ENCODE peak calls at places on chromosomes 1 and 21, in eight cellular contexts. One of them, this sample, is unnamed.

GRCh38 chr21:41614456-41615010 is 106.6 kb upstream of the TMPRSS2 start:
- DNase-seq in CD8-positive, alpha-beta T cell: no peak
- DNase-seq in Panc1: no peak
- DNase-seq in GM23338: no peak
- DNase-seq in sigmoid colon: no peak
- DNase-seq in IMR-90: no peak
- DNase-seq in body of pancreas: no peak
- DNase-seq in tibial artery: no peak
- DNase-seq in this sample: peak; percentile 27

GRCh38 chr1:37481289-37482003 is 7.1 kb downstream of the ZC3H12A start:
- DNase-seq in CD8-positive, alpha-beta T cell: no peak
- DNase-seq in Panc1: no peak
- DNase-seq in GM23338: no peak
- DNase-seq in sigmoid colon: no peak
- DNase-seq in IMR-90: no peak
- DNase-seq in body of pancreas: no peak
- DNase-seq in tibial artery: no peak
- DNase-seq in this sample: no peak

GRCh38 chr21:36320421-36321324 is 676 bp downstream of the MORC3 start:
- DNase-seq in CD8-positive, alpha-beta T cell: no peak
- DNase-seq in Panc1: no peak
- DNase-seq in GM23338: peak; percentile 74
- DNase-seq in sigmoid colon: peak; percentile 82
- DNase-seq in IMR-90: peak; percentile 73
- DNase-seq in body of pancreas: peak; percentile 66
- DNase-seq in tibial artery: peak; percentile 86
- DNase-seq in this sample: peak; percentile 73

GRCh38 chr1:235424092-235424491 is 56.9 kb downstream of the TBCE start:
- DNase-seq in CD8-positive, alpha-beta T cell: no peak
- DNase-seq in Panc1: no peak
- DNase-seq in GM23338: no peak
- DNase-seq in sigmoid colon: no peak
- DNase-seq in IMR-90: no peak
- DNase-seq in body of pancreas: no peak
- DNase-seq in tibial artery: no peak
- DNase-seq in this sample: no peak

GRCh38 chr1:160101717-160102522 is 3.5 kb upstream of the IGSF8 start:
- DNase-seq in CD8-positive, alpha-beta T cell: no peak
- DNase-seq in Panc1: no peak
- DNase-seq in GM23338: no peak
- DNase-seq in sigmoid colon: no peak
- DNase-seq in IMR-90: peak; percentile 33
- DNase-seq in body of pancreas: no peak
- DNase-seq in tibial artery: no peak
- DNase-seq in this sample: no peak

GRCh38 chr1:153611024-153611352 is 1.9 kb downstream of the S100A16 start:
- DNase-seq in CD8-positive, alpha-beta T cell: no peak
- DNase-seq in Panc1: no peak
- DNase-seq in GM23338: no peak
- DNase-seq in sigmoid colon: no peak
- DNase-seq in IMR-90: no peak
- DNase-seq in body of pancreas: no peak
- DNase-seq in tibial artery: no peak
- DNase-seq in this sample: peak; percentile 72

GRCh38 chr1:115714572-115715141 is 53.9 kb downstream of the CASQ2 start:
- DNase-seq in CD8-positive, alpha-beta T cell: no peak
- DNase-seq in Panc1: no peak
- DNase-seq in GM23338: peak; percentile 45
- DNase-seq in sigmoid colon: no peak
- DNase-seq in IMR-90: no peak
- DNase-seq in body of pancreas: peak; percentile 72
- DNase-seq in tibial artery: no peak
- DNase-seq in this sample: no peak

GRCh38 chr1:205588691-205589445 is 42.9 kb downstream of the ELK4 start:
- DNase-seq in CD8-positive, alpha-beta T cell: no peak
- DNase-seq in Panc1: no peak
- DNase-seq in GM23338: peak; percentile 79
- DNase-seq in sigmoid colon: peak; percentile 61
- DNase-seq in IMR-90: peak; percentile 74
- DNase-seq in body of pancreas: peak; percentile 41
- DNase-seq in tibial artery: peak; percentile 56
- DNase-seq in this sample: peak; percentile 70

GRCh38 chr1:40076895-40077312 is 20.1 kb downstream of the PPT1 start:
- DNase-seq in CD8-positive, alpha-beta T cell: no peak
- DNase-seq in Panc1: no peak
- DNase-seq in GM23338: no peak
- DNase-seq in sigmoid colon: no peak
- DNase-seq in IMR-90: peak; percentile 90
- DNase-seq in body of pancreas: no peak
- DNase-seq in tibial artery: no peak
- DNase-seq in this sample: peak; percentile 82

GRCh38 chr1:217425528-217425927 is 205.4 kb downstream of the GPATCH2 start:
- DNase-seq in CD8-positive, alpha-beta T cell: no peak
- DNase-seq in Panc1: no peak
- DNase-seq in GM23338: no peak
- DNase-seq in sigmoid colon: no peak
- DNase-seq in IMR-90: no peak
- DNase-seq in body of pancreas: peak; percentile 5
- DNase-seq in tibial artery: no peak
- DNase-seq in this sample: peak; percentile 19

GRCh38 chr1:98556521-98557158 is 104.9 kb upstream of the SNX7 start:
- DNase-seq in CD8-positive, alpha-beta T cell: no peak
- DNase-seq in Panc1: peak; percentile 2
- DNase-seq in GM23338: peak; percentile 64
- DNase-seq in sigmoid colon: no peak
- DNase-seq in IMR-90: peak; percentile 22
- DNase-seq in body of pancreas: no peak
- DNase-seq in tibial artery: no peak
- DNase-seq in this sample: peak; percentile 13

GRCh38 chr1:3981261-3981660 is 81.2 kb upstream of the C1orf174 start:
- DNase-seq in CD8-positive, alpha-beta T cell: no peak
- DNase-seq in Panc1: no peak
- DNase-seq in GM23338: no peak
- DNase-seq in sigmoid colon: no peak
- DNase-seq in IMR-90: no peak
- DNase-seq in body of pancreas: no peak
- DNase-seq in tibial artery: no peak
- DNase-seq in this sample: no peak

GRCh38 chr1:2204384-2205190 is 10.0 kb upstream of the FAAP20 start:
- DNase-seq in CD8-positive, alpha-beta T cell: no peak
- DNase-seq in Panc1: no peak
- DNase-seq in GM23338: peak; percentile 92
- DNase-seq in sigmoid colon: peak; percentile 94
- DNase-seq in IMR-90: peak; percentile 33
- DNase-seq in body of pancreas: peak; percentile 60
- DNase-seq in tibial artery: peak; percentile 95
- DNase-seq in this sample: peak; percentile 68

GRCh38 chr1:68963353-68963752 is 466.5 kb upstream of the DEPDC1 start:
- DNase-seq in CD8-positive, alpha-beta T cell: no peak
- DNase-seq in Panc1: no peak
- DNase-seq in GM23338: no peak
- DNase-seq in sigmoid colon: no peak
- DNase-seq in IMR-90: no peak
- DNase-seq in body of pancreas: no peak
- DNase-seq in tibial artery: no peak
- DNase-seq in this sample: no peak

GRCh38 chr1:174131032-174131638 is 28.2 kb upstream of the RABGAP1L start:
- DNase-seq in CD8-positive, alpha-beta T cell: no peak
- DNase-seq in Panc1: no peak
- DNase-seq in GM23338: no peak
- DNase-seq in sigmoid colon: no peak
- DNase-seq in IMR-90: no peak
- DNase-seq in body of pancreas: no peak
- DNase-seq in tibial artery: no peak
- DNase-seq in this sample: no peak

GRCh38 chr1:209850342-209850979 is 22.7 kb downstream of the UTP25 start:
- DNase-seq in CD8-positive, alpha-beta T cell: no peak
- DNase-seq in Panc1: no peak
- DNase-seq in GM23338: peak; percentile 78
- DNase-seq in sigmoid colon: no peak
- DNase-seq in IMR-90: peak; percentile 45
- DNase-seq in body of pancreas: peak; percentile 22
- DNase-seq in tibial artery: no peak
- DNase-seq in this sample: peak; percentile 55

GRCh38 chr1:214551436-214552173 is at the start of gene PTPN14:
- DNase-seq in CD8-positive, alpha-beta T cell: no peak
- DNase-seq in Panc1: no peak
- DNase-seq in GM23338: peak; percentile 97
- DNase-seq in sigmoid colon: peak; percentile 95
- DNase-seq in IMR-90: peak; percentile 96
- DNase-seq in body of pancreas: peak; percentile 92
- DNase-seq in tibial artery: peak; percentile 93
- DNase-seq in this sample: peak; percentile 96
- TF ChIP-seq CTCF in CD8-positive, alpha-beta T cell: no peak
- TF ChIP-seq CTCF in Panc1: peak; percentile 67
- TF ChIP-seq CTCF in GM23338: peak; percentile 20
- TF ChIP-seq CTCF in sigmoid colon: peak; percentile 16
- TF ChIP-seq CTCF in IMR-90: peak; percentile 59
- TF ChIP-seq CTCF in body of pancreas: peak; percentile 65
- TF ChIP-seq CTCF in tibial artery: peak; percentile 30
- TF ChIP-seq CTCF in this sample: peak; percentile 50

GRCh38 chr21:32322676-32323075 is 24.0 kb downstream of the MRAP start:
- DNase-seq in CD8-positive, alpha-beta T cell: no peak
- DNase-seq in Panc1: no peak
- DNase-seq in GM23338: no peak
- DNase-seq in sigmoid colon: no peak
- DNase-seq in IMR-90: no peak
- DNase-seq in body of pancreas: no peak
- DNase-seq in tibial artery: no peak
- DNase-seq in this sample: no peak
- H3K36me3 ChIP-seq in CD8-positive, alpha-beta T cell: peaks cover 59% of the 10 kb centered on the region
- H3K36me3 ChIP-seq in Panc1: peaks cover 9% of the 10 kb centered on the region
- H3K36me3 ChIP-seq in GM23338: peaks cover 77% of the 10 kb centered on the region
- H3K36me3 ChIP-seq in sigmoid colon: peaks cover 85% of the 10 kb centered on the region
- H3K36me3 ChIP-seq in IMR-90: peaks cover 66% of the 10 kb centered on the region
- H3K36me3 ChIP-seq in body of pancreas: peaks cover 60% of the 10 kb centered on the region
- H3K36me3 ChIP-seq in tibial artery: peaks cover 91% of the 10 kb centered on the region
- H3K36me3 ChIP-seq in this sample: peaks cover 27% of the 10 kb centered on the region

GRCh38 chr1:147768582-147768981 is 8.2 kb upstream of the GJA5 start:
- DNase-seq in CD8-positive, alpha-beta T cell: no peak
- DNase-seq in Panc1: no peak
- DNase-seq in GM23338: no peak
- DNase-seq in sigmoid colon: no peak
- DNase-seq in IMR-90: no peak
- DNase-seq in body of pancreas: no peak
- DNase-seq in tibial artery: no peak
- DNase-seq in this sample: no peak
- TF ChIP-seq CTCF in CD8-positive, alpha-beta T cell: no peak
- TF ChIP-seq CTCF in Panc1: no peak
- TF ChIP-seq CTCF in GM23338: no peak
- TF ChIP-seq CTCF in sigmoid colon: no peak
- TF ChIP-seq CTCF in IMR-90: no peak
- TF ChIP-seq CTCF in body of pancreas: no peak
- TF ChIP-seq CTCF in tibial artery: no peak
- TF ChIP-seq CTCF in this sample: no peak

DNA sequence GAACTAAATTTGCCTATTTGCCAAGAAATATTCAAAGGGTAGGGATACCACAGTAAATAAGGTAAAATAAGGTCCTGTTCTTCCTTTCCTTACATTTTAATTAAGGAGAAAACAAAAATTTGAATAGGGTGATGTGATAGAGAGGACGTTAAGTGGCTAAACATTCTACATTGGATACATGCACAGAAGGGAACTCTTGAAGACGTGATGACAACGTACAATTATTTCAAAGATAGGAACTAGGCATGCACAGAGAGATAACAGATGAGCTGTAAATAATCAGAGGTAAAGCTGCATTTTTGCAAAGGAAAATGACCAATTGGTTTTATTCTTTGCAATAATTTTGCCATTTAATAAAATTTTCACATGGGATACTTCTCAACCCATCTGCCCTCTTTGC is 69.7 kb downstream of the TRIM33 start:
- DNase-seq in CD8-positive, alpha-beta T cell: no peak
- DNase-seq in Panc1: no peak
- DNase-seq in GM23338: no peak
- DNase-seq in sigmoid colon: no peak
- DNase-seq in IMR-90: no peak
- DNase-seq in body of pancreas: no peak
- DNase-seq in tibial artery: no peak
- DNase-seq in this sample: no peak
- H3K36me3 ChIP-seq in CD8-positive, alpha-beta T cell: no peaks in the 10 kb centered on the region
- H3K36me3 ChIP-seq in Panc1: peaks cover 2% of the 10 kb centered on the region
- H3K36me3 ChIP-seq in GM23338: no peaks in the 10 kb centered on the region
- H3K36me3 ChIP-seq in sigmoid colon: peaks cover 22% of the 10 kb centered on the region
- H3K36me3 ChIP-seq in IMR-90: peaks cover 8% of the 10 kb centered on the region
- H3K36me3 ChIP-seq in body of pancreas: peaks cover 6% of the 10 kb centered on the region
- H3K36me3 ChIP-seq in tibial artery: peaks cover 6% of the 10 kb centered on the region
- H3K36me3 ChIP-seq in this sample: no peaks in the 10 kb centered on the region

GRCh38 chr1:26541816-26542711 is 12.5 kb downstream of the RPS6KA1 start:
- DNase-seq in CD8-positive, alpha-beta T cell: peak; percentile 85
- DNase-seq in Panc1: no peak
- DNase-seq in GM23338: peak; percentile 91
- DNase-seq in sigmoid colon: peak; percentile 88
- DNase-seq in IMR-90: peak; percentile 78
- DNase-seq in body of pancreas: peak; percentile 90
- DNase-seq in tibial artery: peak; percentile 89
- DNase-seq in this sample: peak; percentile 71
- TF ChIP-seq CTCF in CD8-positive, alpha-beta T cell: peak; percentile 65
- TF ChIP-seq CTCF in Panc1: no peak
- TF ChIP-seq CTCF in GM23338: peak; percentile 47
- TF ChIP-seq CTCF in sigmoid colon: no peak
- TF ChIP-seq CTCF in IMR-90: peak; percentile 27
- TF ChIP-seq CTCF in body of pancreas: no peak
- TF ChIP-seq CTCF in tibial artery: no peak
- TF ChIP-seq CTCF in this sample: peak; percentile 23

GRCh38 chr1:26771285-26771642 is 16.5 kb upstream of the PIGV start:
- DNase-seq in CD8-positive, alpha-beta T cell: no peak
- DNase-seq in Panc1: no peak
- DNase-seq in GM23338: no peak
- DNase-seq in sigmoid colon: no peak
- DNase-seq in IMR-90: no peak
- DNase-seq in body of pancreas: no peak
- DNase-seq in tibial artery: no peak
- DNase-seq in this sample: no peak
- H3K36me3 ChIP-seq in CD8-positive, alpha-beta T cell: peaks cover 82% of the 10 kb centered on the region
- H3K36me3 ChIP-seq in Panc1: peaks cover 51% of the 10 kb centered on the region
- H3K36me3 ChIP-seq in GM23338: peaks cover 88% of the 10 kb centered on the region
- H3K36me3 ChIP-seq in sigmoid colon: peaks cover 99% of the 10 kb centered on the region
- H3K36me3 ChIP-seq in IMR-90: peaks cover 67% of the 10 kb centered on the region
- H3K36me3 ChIP-seq in body of pancreas: peaks cover 55% of the 10 kb centered on the region
- H3K36me3 ChIP-seq in tibial artery: peaks cover 97% of the 10 kb centered on the region
- H3K36me3 ChIP-seq in this sample: peaks cover 24% of the 10 kb centered on the region